ENCODE peak calls at places on chromosomes 7 and 10, in six cellular contexts. One of them, this sample, is unnamed.

GRCh38 chr7:147196476-147196875 is 1079.9 kb downstream of the CNTNAP2 start:
- DNase-seq in non-pigmented ciliary epithelial cell: no peak
- DNase-seq in IMR-90: no peak
- DNase-seq in Kasumi-1: no peak
- DNase-seq in mesenchymal stem cell: no peak
- DNase-seq in NCI-H1436: no peak
- DNase-seq in this sample: no peak

GRCh38 chr7:155404976-155405375 is 53.0 kb upstream of the EN2 start:
- DNase-seq in NCI-H1436: no peak
- DNase-seq in mesenchymal stem cell: no peak
- DNase-seq in Kasumi-1: no peak
- DNase-seq in non-pigmented ciliary epithelial cell: no peak
- DNase-seq in IMR-90: no peak
- DNase-seq in this sample: no peak

GRCh38 chr10:77478248-77478963 is 159.2 kb downstream of the KCNMA1 start:
- DNase-seq in IMR-90: peak; percentile 96
- DNase-seq in Kasumi-1: no peak
- DNase-seq in mesenchymal stem cell: peak; percentile 87
- DNase-seq in non-pigmented ciliary epithelial cell: peak; percentile 69
- DNase-seq in NCI-H1436: no peak
- DNase-seq in this sample: no peak

GRCh38 chr10:17548162-17548561 is 69.0 kb downstream of the HACD1 start:
- DNase-seq in mesenchymal stem cell: no peak
- DNase-seq in non-pigmented ciliary epithelial cell: no peak
- DNase-seq in Kasumi-1: no peak
- DNase-seq in IMR-90: no peak
- DNase-seq in NCI-H1436: no peak
- DNase-seq in this sample: no peak

GRCh38 chr7:67429735-67430134 is 433.1 kb downstream of the TYW1 start:
- DNase-seq in Kasumi-1: no peak
- DNase-seq in NCI-H1436: no peak
- DNase-seq in mesenchymal stem cell: no peak
- DNase-seq in IMR-90: no peak
- DNase-seq in non-pigmented ciliary epithelial cell: no peak
- DNase-seq in this sample: no peak

GRCh38 chr10:130471486-130471885 is 335.3 kb downstream of the GLRX3 start:
- DNase-seq in NCI-H1436: no peak
- DNase-seq in IMR-90: no peak
- DNase-seq in non-pigmented ciliary epithelial cell: no peak
- DNase-seq in Kasumi-1: no peak
- DNase-seq in mesenchymal stem cell: no peak
- DNase-seq in this sample: no peak

GRCh38 chr7:70097639-70098038 is 499.4 kb downstream of the AUTS2 start:
- DNase-seq in mesenchymal stem cell: no peak
- DNase-seq in NCI-H1436: peak; percentile 8
- DNase-seq in non-pigmented ciliary epithelial cell: no peak
- DNase-seq in IMR-90: no peak
- DNase-seq in Kasumi-1: no peak
- DNase-seq in this sample: no peak

GRCh38 chr10:130387936-130388580 is 251.9 kb downstream of the GLRX3 start:
- DNase-seq in IMR-90: no peak
- DNase-seq in mesenchymal stem cell: no peak
- DNase-seq in NCI-H1436: no peak
- DNase-seq in Kasumi-1: no peak
- DNase-seq in non-pigmented ciliary epithelial cell: no peak
- DNase-seq in this sample: no peak

GRCh38 chr7:79268730-79269129 is 184.7 kb downstream of the MAGI2 start:
- DNase-seq in NCI-H1436: no peak
- DNase-seq in IMR-90: no peak
- DNase-seq in mesenchymal stem cell: no peak
- DNase-seq in Kasumi-1: no peak
- DNase-seq in non-pigmented ciliary epithelial cell: no peak
- DNase-seq in this sample: no peak

GRCh38 chr7:17130281-17131059 is 168.0 kb upstream of the AHR start:
- DNase-seq in non-pigmented ciliary epithelial cell: peak; percentile 71
- DNase-seq in NCI-H1436: no peak
- DNase-seq in mesenchymal stem cell: peak; percentile 83
- DNase-seq in IMR-90: peak; percentile 90
- DNase-seq in Kasumi-1: no peak
- DNase-seq in this sample: no peak

GRCh38 chr10:94358480-94358879 is 4.3 kb downstream of the NOC3L start:
- DNase-seq in NCI-H1436: no peak
- DNase-seq in IMR-90: peak; percentile 96
- DNase-seq in non-pigmented ciliary epithelial cell: peak; percentile 85
- DNase-seq in Kasumi-1: no peak
- DNase-seq in mesenchymal stem cell: peak; percentile 95
- DNase-seq in this sample: peak; percentile 6

GRCh38 chr7:133718131-133718530 is 409.0 kb upstream of the LRGUK start:
- DNase-seq in mesenchymal stem cell: no peak
- DNase-seq in Kasumi-1: no peak
- DNase-seq in NCI-H1436: no peak
- DNase-seq in IMR-90: no peak
- DNase-seq in non-pigmented ciliary epithelial cell: no peak
- DNase-seq in this sample: no peak

GRCh38 chr10:129035052-129035805 is 431.8 kb upstream of the MGMT start:
- DNase-seq in non-pigmented ciliary epithelial cell: no peak
- DNase-seq in mesenchymal stem cell: no peak
- DNase-seq in IMR-90: no peak
- DNase-seq in Kasumi-1: no peak
- DNase-seq in NCI-H1436: no peak
- DNase-seq in this sample: peak; percentile 58

GRCh38 chr10:50512214-50512595 is 111.6 kb downstream of the SGMS1 start:
- DNase-seq in IMR-90: peak; percentile 55
- DNase-seq in NCI-H1436: no peak
- DNase-seq in non-pigmented ciliary epithelial cell: no peak
- DNase-seq in Kasumi-1: no peak
- DNase-seq in mesenchymal stem cell: no peak
- DNase-seq in this sample: no peak

GRCh38 chr7:2399848-2400587 is 3.4 kb upstream of the CHST12 start:
- DNase-seq in mesenchymal stem cell: peak; percentile 93
- DNase-seq in IMR-90: peak; percentile 95
- DNase-seq in Kasumi-1: peak; percentile 77
- DNase-seq in non-pigmented ciliary epithelial cell: peak; percentile 79
- DNase-seq in NCI-H1436: no peak
- DNase-seq in this sample: peak; percentile 98

This sample was measured in MV-4-11.